ENCODE peak calls at places on chromosome 4, in four cellular contexts. One of them, this sample, is unnamed.
A peak's percentile ranks its signal among the peaks of the same experiment; 100 is the strongest.

GRCh38 chr4:118289794-118290193 is 63.0 kb downstream of the PRSS12 start:
- DNase-seq in left cardiac atrium: no peak
- DNase-seq in HT1080: no peak
- DNase-seq in NCI-H1694 treated with DMSO at 0.1 percent for 48 hours: no peak
- DNase-seq in this sample: no peak

GRCh38 chr4:82268050-82268825 is 105.6 kb downstream of the HNRNPD start:
- DNase-seq in left cardiac atrium: peak; percentile 46
- DNase-seq in HT1080: peak; percentile 60
- DNase-seq in NCI-H1694 treated with DMSO at 0.1 percent for 48 hours: peak; percentile 61
- DNase-seq in this sample: peak; percentile 55

GRCh38 chr4:78057600-78058560 is 757 bp downstream of the FRAS1 start:
- DNase-seq in left cardiac atrium: peak; percentile 62
- DNase-seq in HT1080: peak; percentile 29
- DNase-seq in NCI-H1694 treated with DMSO at 0.1 percent for 48 hours: peak; percentile 29
- DNase-seq in this sample: peak; percentile 65

GRCh38 chr4:1204828-1205591 is 32.6 kb upstream of the SPON2 start:
- DNase-seq in left cardiac atrium: peak; percentile 28
- DNase-seq in HT1080: no peak
- DNase-seq in NCI-H1694 treated with DMSO at 0.1 percent for 48 hours: no peak
- DNase-seq in this sample: peak; percentile 55

GRCh38 chr4:173168396-173169177 is at the start of gene GALNT7:
- DNase-seq in left cardiac atrium: peak; percentile 65
- DNase-seq in HT1080: peak; percentile 74
- DNase-seq in NCI-H1694 treated with DMSO at 0.1 percent for 48 hours: peak; percentile 31
- DNase-seq in this sample: peak; percentile 83

GRCh38 chr4:67746797-67747495 is 7.2 kb downstream of the GNRHR start:
- DNase-seq in left cardiac atrium: no peak
- DNase-seq in HT1080: peak; percentile 63
- DNase-seq in NCI-H1694 treated with DMSO at 0.1 percent for 48 hours: peak; percentile 41
- DNase-seq in this sample: no peak

GRCh38 chr4:17708992-17709759 is 72.2 kb downstream of the FAM184B start:
- DNase-seq in left cardiac atrium: no peak
- DNase-seq in HT1080: no peak
- DNase-seq in NCI-H1694 treated with DMSO at 0.1 percent for 48 hours: no peak
- DNase-seq in this sample: no peak

GRCh38 chr4:139921551-139922184 is 232.3 kb downstream of the MAML3 start:
- DNase-seq in left cardiac atrium: no peak
- DNase-seq in HT1080: no peak
- DNase-seq in NCI-H1694 treated with DMSO at 0.1 percent for 48 hours: peak; percentile 91
- DNase-seq in this sample: peak; percentile 54

GRCh38 chr4:24642941-24643628 is 58.7 kb upstream of the DHX15 start:
- DNase-seq in left cardiac atrium: no peak
- DNase-seq in HT1080: peak; percentile 30
- DNase-seq in NCI-H1694 treated with DMSO at 0.1 percent for 48 hours: no peak
- DNase-seq in this sample: no peak

GRCh38 chr4:141314627-141315026 is 93.9 kb downstream of the ZNF330 start:
- DNase-seq in left cardiac atrium: no peak
- DNase-seq in HT1080: no peak
- DNase-seq in NCI-H1694 treated with DMSO at 0.1 percent for 48 hours: no peak
- DNase-seq in this sample: no peak

GRCh38 chr4:167873536-167873935 is 218.8 kb upstream of the ANXA10 start:
- DNase-seq in left cardiac atrium: no peak
- DNase-seq in HT1080: no peak
- DNase-seq in NCI-H1694 treated with DMSO at 0.1 percent for 48 hours: no peak
- DNase-seq in this sample: no peak

GRCh38 chr4:168630445-168631187 is 133.8 kb downstream of the PALLD start:
- DNase-seq in left cardiac atrium: no peak
- DNase-seq in HT1080: peak; percentile 89
- DNase-seq in NCI-H1694 treated with DMSO at 0.1 percent for 48 hours: no peak
- DNase-seq in this sample: no peak

GRCh38 chr4:3729188-3729884 is 36.8 kb upstream of the ADRA2C start:
- DNase-seq in left cardiac atrium: no peak
- DNase-seq in HT1080: no peak
- DNase-seq in NCI-H1694 treated with DMSO at 0.1 percent for 48 hours: peak; percentile 8
- DNase-seq in this sample: no peak

GRCh38 chr4:12595986-12596385 is 888.2 kb downstream of the RAB28 start:
- DNase-seq in left cardiac atrium: no peak
- DNase-seq in HT1080: no peak
- DNase-seq in NCI-H1694 treated with DMSO at 0.1 percent for 48 hours: no peak
- DNase-seq in this sample: no peak

GRCh38 chr4:24970635-24971034 is 57.8 kb upstream of the CCDC149 start:
- DNase-seq in left cardiac atrium: no peak
- DNase-seq in HT1080: no peak
- DNase-seq in NCI-H1694 treated with DMSO at 0.1 percent for 48 hours: no peak
- DNase-seq in this sample: no peak